ENCODE peak calls at places on chromosomes 3 and 15, in five cellular contexts. One of them, this sample, is unnamed.

GRCh38 chr3:72163809-72164634 is 379.1 kb upstream of the PROK2 start:
- DNase-seq in RKO: no peak
- DNase-seq in anterior cingulate cortex: no peak
- DNase-seq in fibroblast of the aortic adventitia: no peak
- DNase-seq in heart left ventricle: no peak
- DNase-seq in this sample: no peak

GRCh38 chr15:42736178-42736792 is 643 bp downstream of the CDAN1 start:
- DNase-seq in RKO: peak; percentile 15
- DNase-seq in heart left ventricle: no peak
- DNase-seq in anterior cingulate cortex: no peak
- DNase-seq in fibroblast of the aortic adventitia: no peak
- DNase-seq in this sample: no peak

GRCh38 chr15:95972136-95972553 is 358.4 kb upstream of the NR2F2 start:
- DNase-seq in heart left ventricle: peak; percentile 65
- DNase-seq in anterior cingulate cortex: no peak
- DNase-seq in fibroblast of the aortic adventitia: peak; percentile 80
- DNase-seq in RKO: no peak
- DNase-seq in this sample: no peak

GRCh38 chr3:172153335-172153861 is 114.0 kb downstream of the FNDC3B start:
- DNase-seq in anterior cingulate cortex: peak; percentile 68
- DNase-seq in heart left ventricle: peak; percentile 90
- DNase-seq in fibroblast of the aortic adventitia: peak; percentile 96
- DNase-seq in RKO: peak; percentile 95
- DNase-seq in this sample: peak; percentile 55

GRCh38 chr3:148727242-148727641 is 29.5 kb downstream of the AGTR1 start:
- DNase-seq in heart left ventricle: no peak
- DNase-seq in fibroblast of the aortic adventitia: no peak
- DNase-seq in RKO: peak; percentile 57
- DNase-seq in anterior cingulate cortex: peak; percentile 68
- DNase-seq in this sample: peak; percentile 91

GRCh38 chr3:16512435-16513140 is 911 bp downstream of the RFTN1 start:
- DNase-seq in RKO: no peak
- DNase-seq in heart left ventricle: peak; percentile 81
- DNase-seq in fibroblast of the aortic adventitia: peak; percentile 36
- DNase-seq in anterior cingulate cortex: no peak
- DNase-seq in this sample: no peak

GRCh38 chr15:90261811-90262210 is 3.7 kb upstream of the NGRN start:
- DNase-seq in heart left ventricle: no peak
- DNase-seq in fibroblast of the aortic adventitia: peak; percentile 54
- DNase-seq in anterior cingulate cortex: no peak
- DNase-seq in RKO: no peak
- DNase-seq in this sample: no peak

GRCh38 chr15:70254186-70254974 is 156.7 kb upstream of the TLE3 start:
- DNase-seq in fibroblast of the aortic adventitia: no peak
- DNase-seq in anterior cingulate cortex: no peak
- DNase-seq in heart left ventricle: no peak
- DNase-seq in RKO: no peak
- DNase-seq in this sample: no peak

GRCh38 chr3:177977381-177978158 is 558.7 kb upstream of the KCNMB2 start:
- DNase-seq in fibroblast of the aortic adventitia: peak; percentile 89
- DNase-seq in anterior cingulate cortex: no peak
- DNase-seq in RKO: peak; percentile 11
- DNase-seq in heart left ventricle: no peak
- DNase-seq in this sample: no peak

GRCh38 chr3:110971010-110971585 is 100.5 kb upstream of the NECTIN3 start:
- DNase-seq in heart left ventricle: no peak
- DNase-seq in anterior cingulate cortex: no peak
- DNase-seq in fibroblast of the aortic adventitia: no peak
- DNase-seq in RKO: no peak
- DNase-seq in this sample: no peak

GRCh38 chr3:40043444-40043755 is 234.0 kb downstream of the MYRIP start:
- DNase-seq in RKO: no peak
- DNase-seq in heart left ventricle: no peak
- DNase-seq in anterior cingulate cortex: peak; percentile 5
- DNase-seq in fibroblast of the aortic adventitia: peak; percentile 91
- DNase-seq in this sample: no peak

GRCh38 chr3:196740476-196741400 is 1.1 kb downstream of the PAK2 start:
- DNase-seq in RKO: peak; percentile 87
- DNase-seq in heart left ventricle: no peak
- DNase-seq in fibroblast of the aortic adventitia: peak; percentile 62
- DNase-seq in anterior cingulate cortex: peak; percentile 51
- DNase-seq in this sample: peak; percentile 50

GRCh38 chr15:92077353-92078080 is 224.0 kb downstream of the SLCO3A1 start:
- DNase-seq in fibroblast of the aortic adventitia: peak; percentile 74
- DNase-seq in anterior cingulate cortex: peak; percentile 62
- DNase-seq in heart left ventricle: peak; percentile 77
- DNase-seq in RKO: peak; percentile 65
- DNase-seq in this sample: peak; percentile 68